ENCODE peak calls at places on chromosomes 6 and 20, in seven cellular contexts. L is BE2C; S is effector memory CD4-positive, alpha-beta T cell; I is immature natural killer cell; P is activated gamma-delta T cell; M is SK-N-SH; Q is GM23338. A is an unnamed sample.

GRCh38 chr20:12391099-12391498 is 473.4 kb downstream of the BTBD3 start:
- DNase-seq in I (no peak), M (no peak), S (no peak), P (no peak), Q (no peak), L (no peak), A (no peak)

GRCh38 chr20:21006611-21007010 is 99.5 kb downstream of the LINC00237 start:
- DNase-seq in P (no peak), M (no peak), S (no peak), Q (no peak), I (no peak), L (no peak), A (peak)

GRCh38 chr20:62640870-62641748 is 1.2 kb upstream of the SLCO4A1 start:
- DNase-seq in M (no peak), L (no peak), Q (no peak), I (peak), S (no peak), P (no peak), A (no peak)

GRCh38 chr6:158560787-158561246 is 926 bp downstream of the TMEM181 start:
- DNase-seq in M (peak), P (no peak), Q (peak), I (peak), L (peak), S (no peak), A (peak)

GRCh38 chr6:14799928-14800327 is 445.9 kb upstream of the JARID2 start:
- DNase-seq in P (no peak), M (peak), L (peak), I (peak), Q (peak), S (no peak), A (peak)

GRCh38 chr6:56719310-56719709 is 76.6 kb upstream of the DST start:
- DNase-seq in L (no peak), S (no peak), M (no peak), Q (no peak), I (no peak), P (no peak), A (no peak)

GRCh38 chr6:170153436-170154319 is 137.2 kb downstream of the DLL1 start:
- DNase-seq in L (peak), I (no peak), Q (peak), M (no peak), P (no peak), S (no peak), A (no peak)

GRCh38 chr20:49186535-49187329 is 1.4 kb downstream of the STAU1 start:
- DNase-seq in M (peak), P (no peak), S (peak), L (peak), Q (peak), I (peak), A (peak)

GRCh38 chr6:149723771-149724417 is 6.0 kb upstream of the LATS1 start:
- DNase-seq in Q (peak), M (peak), S (no peak), L (peak), I (peak), P (no peak), A (peak)

GRCh38 chr20:62741701-62742491 is 33.3 kb downstream of the NTSR1 start:
- DNase-seq in Q (no peak), M (no peak), P (no peak), S (no peak), I (no peak), L (no peak), A (no peak)

GRCh38 chr20:39874049-39874893 is 814.8 kb downstream of the MAFB start:
- DNase-seq in S (no peak), Q (peak), M (peak), L (peak), I (no peak), P (no peak), A (peak)

GRCh38 chr20:23375827-23376226 is 13.8 kb downstream of the GZF1 start:
- DNase-seq in Q (no peak), I (no peak), P (no peak), S (no peak), M (no peak), L (no peak), A (no peak)